ENCODE peak calls at places on chromosomes 2 and 18, in eight cellular contexts. L is OCI-LY7, Q is lower lobe of right lung, E is uterus, D is cardiac muscle cell, I is PC-9, V is colonic mucosa, U is esophagus squamous epithelium. B is an unnamed sample.

GRCh38 chr2:44751754-44752479 is 189.6 kb upstream of the SIX3 start:
- DNase-seq in L (no peak), Q (no peak), E (no peak), D (no peak), I (no peak), V (no peak), U (no peak), B (no peak)

GRCh38 chr2:44275915-44276279 is 617 bp downstream of the SLC3A1 start:
- DNase-seq in L (no peak), Q (no peak), E (no peak), D (peak; percentile 13), I (no peak), V (peak; percentile 56), U (no peak), B (peak; percentile 52)

GRCh38 chr2:9057939-9058761 is 54.7 kb upstream of the MBOAT2 start:
- DNase-seq in L (no peak), Q (no peak), E (no peak), D (peak; percentile 90), I (peak; percentile 45), V (no peak), U (no peak), B (no peak)

GRCh38 chr2:164599954-164600589 is 21.2 kb downstream of the GRB14 start:
- DNase-seq in L (peak; percentile 62), Q (no peak), E (no peak), D (peak; percentile 82), I (peak; percentile 10), V (peak; percentile 34), U (no peak), B (peak; percentile 74)

GRCh38 chr18:10490401-10491289 is 35.2 kb upstream of the NAPG start:
- DNase-seq in L (peak; percentile 95), Q (no peak), E (no peak), D (no peak), I (peak; percentile 27), V (no peak), U (no peak), B (no peak)

GRCh38 chr2:53744395-53745065 is 23.1 kb upstream of the CHAC2 start:
- DNase-seq in L (no peak), Q (no peak), E (no peak), D (no peak), I (no peak), V (no peak), U (no peak), B (no peak)

GRCh38 chr2:71299507-71299906 is 32.1 kb upstream of the ZNF638 start:
- DNase-seq in L (peak; percentile 45), Q (no peak), E (no peak), D (peak; percentile 62), I (no peak), V (no peak), U (no peak), B (peak; percentile 14)

GRCh38 chr2:20148841-20149702 is 75.9 kb downstream of the SDC1 start:
- DNase-seq in L (no peak), Q (no peak), E (no peak), D (peak; percentile 60), I (no peak), V (no peak), U (no peak), B (no peak)

GRCh38 chr2:216872040-216872439 is 12.2 kb upstream of the TNP1 start:
- DNase-seq in L (no peak), Q (no peak), E (no peak), D (no peak), I (no peak), V (no peak), U (no peak), B (no peak)

DNA sequence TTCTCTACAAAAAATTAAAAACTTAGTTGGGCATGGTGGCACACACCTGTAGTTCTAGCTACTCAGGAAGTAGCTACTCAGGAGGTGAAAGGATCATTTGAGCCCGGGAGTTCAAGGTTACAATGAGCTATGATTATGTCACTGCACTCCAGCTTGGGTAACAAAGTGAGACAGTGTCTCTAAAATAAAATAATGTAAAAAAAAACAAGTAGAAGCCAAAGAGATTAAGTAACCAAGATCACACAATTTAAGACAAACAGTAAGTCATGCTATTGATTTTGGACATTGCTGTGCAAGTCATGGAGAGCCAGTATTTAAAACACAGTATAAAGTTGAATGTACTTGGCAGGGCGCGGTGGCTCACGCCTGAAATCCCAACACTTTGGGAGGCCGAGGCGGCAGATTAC is 20.5 kb downstream of the ITSN2 start:
- DNase-seq in L (no peak), Q (no peak), E (no peak), D (no peak), I (no peak), V (no peak), U (no peak), B (no peak)
- H3K4me1 ChIP-seq in L (peaks cover 29% of the 10 kb centered on the region), Q (peaks cover 67% of the 10 kb centered on the region), E (no peaks in the 10 kb centered on the region), D (no peaks in the 10 kb centered on the region), I (no peaks in the 10 kb centered on the region), V (peaks cover 8% of the 10 kb centered on the region), U (no peaks in the 10 kb centered on the region), B (no peaks in the 10 kb centered on the region)

DNA sequence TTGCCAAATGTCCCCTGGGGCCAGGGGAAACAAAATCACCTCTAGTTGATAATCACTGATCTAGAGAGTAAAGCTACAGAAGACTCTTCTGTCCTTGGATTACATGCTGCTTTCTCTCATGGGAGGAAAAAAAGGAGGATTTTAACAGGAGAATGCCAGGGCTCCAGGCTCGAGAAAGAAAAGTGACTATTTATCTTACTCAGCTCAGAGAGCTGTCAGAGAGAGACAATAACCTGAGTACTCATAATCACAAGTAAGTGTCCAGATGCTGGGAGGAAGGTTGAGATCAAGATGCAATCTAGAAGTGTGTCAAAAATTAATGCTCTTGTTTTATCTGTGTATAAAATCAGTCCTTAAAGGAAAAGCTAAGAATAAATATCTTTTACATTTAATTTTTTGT is 133.3 kb downstream of the PTRHD1 start:
- DNase-seq in L (no peak), Q (no peak), E (no peak), D (no peak), I (no peak), V (no peak), U (no peak), B (no peak)
- H3K27ac ChIP-seq in L (no peak overlapping the region), Q (no peak overlapping the region), E (no peak overlapping the region), D (no peak overlapping the region), I (no peak overlapping the region), V (no peak overlapping the region), U (no peak overlapping the region), B (no peak overlapping the region)

GRCh38 chr2:203758841-203759691 is 52.6 kb downstream of the CD28 start:
- DNase-seq in L (no peak), Q (no peak), E (no peak), D (peak; percentile 66), I (peak; percentile 55), V (no peak), U (no peak), B (peak; percentile 41)
- TF ChIP-seq CTCF in L (no peak), Q (no peak), E (no peak), D (no peak), I (no peak), V (no peak), U (no peak), B (no peak)

DNA sequence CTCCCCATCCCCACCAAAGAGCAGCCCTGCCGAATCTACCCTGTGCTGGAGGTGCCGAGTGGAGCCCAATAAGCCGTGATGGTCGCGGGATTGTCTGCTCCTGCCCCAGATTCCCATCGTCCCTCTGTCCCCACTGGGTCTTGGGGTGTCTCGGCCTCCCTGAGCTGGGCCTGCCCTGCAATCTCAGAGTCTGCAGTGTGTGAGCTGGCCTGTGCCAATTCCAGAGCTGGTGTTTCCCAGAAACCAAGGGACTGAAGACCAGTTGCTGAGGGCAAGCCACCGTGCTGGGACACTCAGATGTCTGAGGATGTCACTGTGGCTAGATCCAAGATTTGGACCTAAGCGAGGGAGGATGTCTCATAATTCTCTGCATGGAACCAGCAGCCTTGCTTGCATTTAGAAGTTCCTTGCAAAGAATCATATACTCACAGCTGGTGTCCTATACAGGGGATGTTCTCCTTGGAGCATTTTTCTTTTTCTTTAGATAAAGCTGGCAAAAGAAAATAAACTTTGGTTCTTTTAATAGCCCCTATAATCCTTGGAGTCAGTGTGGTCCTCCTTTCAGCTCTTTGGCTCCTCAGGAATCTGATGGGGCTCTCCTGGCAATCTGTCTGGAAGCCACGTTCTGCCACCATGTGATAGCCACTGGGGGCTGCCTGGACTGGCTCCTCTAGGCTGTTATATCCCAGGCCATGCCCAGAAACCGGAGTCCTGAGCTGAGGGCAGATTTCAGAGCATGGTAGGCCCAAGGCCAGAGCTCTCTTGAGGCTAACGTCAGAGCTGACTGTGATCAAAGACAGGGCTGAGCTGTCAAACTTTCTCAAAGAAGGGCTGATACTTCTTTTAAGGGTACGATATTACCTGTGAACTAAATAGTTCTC is 140.1 kb upstream of the HAAO start:
- DNase-seq in L (no peak), Q (no peak), E (no peak), D (no peak), I (no peak), V (no peak), U (no peak), B (no peak)
- H3K4me1 ChIP-seq in L (no peaks in the 10 kb centered on the region), Q (peaks cover 73% of the 10 kb centered on the region), E (peaks cover 17% of the 10 kb centered on the region), D (peaks cover 32% of the 10 kb centered on the region), I (no peaks in the 10 kb centered on the region), V (peaks cover 26% of the 10 kb centered on the region), U (peaks cover 54% of the 10 kb centered on the region), B (peaks cover 18% of the 10 kb centered on the region)

DNA sequence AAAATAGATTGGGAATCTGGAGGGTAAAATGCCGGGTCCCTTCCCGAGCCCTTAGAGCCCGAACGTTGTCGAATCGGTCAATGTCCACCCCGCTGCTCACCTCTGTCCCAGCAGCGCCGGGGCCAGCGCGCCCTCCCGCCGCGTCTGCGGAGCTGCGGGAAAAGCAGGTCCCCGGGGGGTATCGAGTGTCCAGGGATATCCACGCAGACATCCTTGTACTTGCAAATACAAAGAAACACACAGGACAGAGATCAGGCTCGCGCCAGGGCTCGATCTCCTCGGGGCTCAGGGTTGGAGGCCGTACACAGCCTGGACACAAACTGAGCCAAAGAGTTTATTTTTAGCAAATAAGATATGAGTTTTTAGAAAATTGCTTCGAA is 2.3 kb upstream of the GATA6 start:
- DNase-seq in L (no peak), Q (no peak), E (peak; percentile 46), D (peak; percentile 49), I (no peak), V (no peak), U (no peak), B (no peak)
- H3K27ac ChIP-seq in L (no peak overlapping the region), Q (peak overlapping the region; percentile 97), E (peak overlapping the region; percentile 100), D (peak overlapping the region; percentile 99), I (no peak overlapping the region), V (peak overlapping the region; percentile 92), U (no peak overlapping the region), B (no peak overlapping the region)

DNA sequence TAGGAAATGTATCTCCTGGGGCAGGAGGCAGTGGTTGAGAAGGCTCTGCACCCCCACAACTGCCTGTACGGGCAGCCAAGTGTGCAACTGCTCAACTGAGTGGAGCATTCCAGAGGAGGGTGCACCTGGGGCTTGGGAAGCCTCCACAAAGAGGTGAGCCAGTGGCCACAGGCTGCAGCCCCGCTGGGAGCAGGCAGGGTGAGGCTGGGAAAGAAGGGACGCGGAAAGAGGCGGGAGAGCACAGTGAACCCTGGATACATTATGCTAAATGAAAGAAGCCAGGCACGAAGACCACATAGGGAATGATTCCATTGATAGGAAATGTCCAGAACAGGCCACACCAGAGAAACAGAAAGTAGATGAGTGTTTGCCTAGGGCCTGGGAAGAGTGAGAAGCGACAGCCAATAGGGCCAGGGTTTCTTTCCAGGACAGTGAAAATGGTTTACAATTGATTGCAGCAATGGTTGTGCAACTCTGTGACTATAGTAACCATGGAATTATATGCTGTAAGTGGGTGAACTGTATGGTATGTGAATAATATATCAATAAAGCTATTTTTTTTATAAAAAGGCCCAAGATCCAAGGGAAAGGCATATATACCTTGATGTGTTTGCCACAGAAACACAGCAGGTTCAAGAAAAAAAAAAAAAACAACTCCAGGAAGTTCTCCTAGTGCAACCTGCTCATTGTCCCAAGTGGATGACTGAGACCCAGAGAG is 82.4 kb downstream of the DDX1 start:
- DNase-seq in L (no peak), Q (peak; percentile 60), E (no peak), D (peak; percentile 69), I (peak; percentile 3), V (no peak), U (no peak), B (peak; percentile 40)
- TF ChIP-seq CTCF in L (no peak), Q (no peak), E (no peak), D (no peak), I (no peak), V (no peak), U (no peak), B (no peak)